ENCODE peak calls at places on chromosome 13, in seven cellular contexts. G is MV-4-11; Y is endothelial cell; M is stimulated activated CD4-positive, alpha-beta T cell treated with anti-CD3 and anti-CD28 coated beads, Interleukin-1b, Interleukin-23, amount 100 ng/mL, for 24 hours; P is type B pancreatic cell; Z is foreskin fibroblast; D is tibial nerve. K is an unnamed sample.

GRCh38 chr13:25169951-25170553 is 2.0 kb downstream of the AMER2 start:
- DNase-seq in D (no peak), G (no peak), Y (no peak), M (no peak), Z (no peak), P (no peak), K (no peak)

GRCh38 chr13:49308977-49309408 is 61.3 kb downstream of the CDADC1 start:
- DNase-seq in Y (no peak), G (no peak), P (no peak), D (no peak), M (no peak), Z (no peak), K (no peak)

GRCh38 chr13:37729876-37730275 is 131.3 kb upstream of the POSTN start:
- DNase-seq in M (no peak), Z (no peak), G (no peak), Y (no peak), D (no peak), P (no peak), K (no peak)

GRCh38 chr13:73254827-73255226 is 196.0 kb downstream of the KLF5 start:
- DNase-seq in M (no peak), P (no peak), Y (no peak), G (no peak), D (no peak), Z (no peak), K (no peak)

GRCh38 chr13:114256547-114256946 is 21.9 kb downstream of the CDC16 start:
- DNase-seq in G (peak), M (no peak), P (no peak), D (no peak), Z (no peak), Y (no peak), K (no peak)

GRCh38 chr13:38409771-38410170 is 60.1 kb downstream of the UFM1 start:
- DNase-seq in Z (no peak), G (no peak), D (no peak), P (no peak), M (no peak), Y (no peak), K (no peak)

GRCh38 chr13:68982961-68983619 is 1124.5 kb upstream of the ATXN8OS start:
- DNase-seq in G (no peak), Z (no peak), D (no peak), M (no peak), P (no peak), Y (no peak), K (no peak)

GRCh38 chr13:33353210-33353609 is 67.7 kb upstream of the STARD13 start:
- DNase-seq in G (peak), Y (no peak), P (no peak), M (no peak), D (peak), Z (no peak), K (no peak)

GRCh38 chr13:99164226-99164625 is 36.4 kb upstream of the UBAC2 start:
- DNase-seq in Z (no peak), G (no peak), Y (no peak), M (no peak), P (no peak), D (no peak), K (no peak)

GRCh38 chr13:26335158-26335557 is 81.2 kb downstream of the CDK8 start:
- DNase-seq in P (no peak), D (no peak), M (no peak), G (no peak), Z (no peak), Y (no peak), K (no peak)

GRCh38 chr13:110812111-110812868 is 98.8 kb downstream of the ING1 start:
- DNase-seq in P (no peak), Z (peak), M (no peak), G (no peak), Y (no peak), D (no peak), K (no peak)

GRCh38 chr13:24184265-24184841 is 23.8 kb downstream of the SPATA13 start:
- DNase-seq in G (no peak), P (no peak), D (no peak), Y (no peak), Z (no peak), M (no peak), K (no peak)

GRCh38 chr13:101626925-101627555 is 174.6 kb downstream of the ITGBL1 start:
- DNase-seq in Z (no peak), Y (no peak), D (no peak), M (no peak), G (peak), P (no peak), K (no peak)

GRCh38 chr13:93318538-93318937 is 91.9 kb downstream of the GPC6 start:
- DNase-seq in D (no peak), G (peak), Y (peak), P (no peak), Z (no peak), M (no peak), K (no peak)

GRCh38 chr13:64371461-64371860 is 2858.7 kb downstream of the PCDH9 start:
- DNase-seq in Y (no peak), Z (no peak), G (no peak), P (no peak), M (no peak), D (no peak), K (no peak)

GRCh38 chr13:42110410-42111155 is 62.1 kb downstream of the DGKH start:
- DNase-seq in P (no peak), D (no peak), G (peak), M (peak), Z (peak), Y (peak), K (peak)

GRCh38 chr13:43662976-43663375 is 123.8 kb downstream of the ENOX1 start:
- DNase-seq in P (no peak), Z (peak), G (no peak), D (no peak), Y (no peak), M (no peak), K (no peak)

GRCh38 chr13:34913040-34913439 is 29.0 kb upstream of the NBEA start:
- DNase-seq in Y (peak), M (no peak), P (no peak), G (no peak), D (no peak), Z (peak), K (no peak)

GRCh38 chr13:76860706-76861105 is 25.5 kb downstream of the KCTD12 start:
- DNase-seq in P (no peak), M (no peak), G (no peak), D (no peak), Y (no peak), Z (no peak), K (no peak)

GRCh38 chr13:110134801-110135200 is 172.2 kb downstream of the COL4A1 start:
- DNase-seq in Y (no peak), P (peak), G (peak), Z (no peak), M (no peak), D (no peak), K (no peak)

GRCh38 chr13:77398825-77399620 is 72.1 kb upstream of the MYCBP2 start:
- DNase-seq in Y (no peak), G (no peak), M (no peak), D (no peak), Z (peak), P (no peak), K (no peak)

GRCh38 chr13:83286737-83287136 is 595.5 kb downstream of the SLITRK1 start:
- DNase-seq in Y (no peak), Z (peak), D (no peak), G (no peak), P (no peak), M (no peak), K (no peak)

GRCh38 chr13:109998808-109999528 is 212.6 kb upstream of the IRS2 start:
- DNase-seq in Y (no peak), M (no peak), G (peak), D (no peak), Z (peak), P (no peak), K (no peak)

GRCh38 chr13:93079294-93079693 is 147.3 kb upstream of the GPC6 start:
- DNase-seq in Z (peak), G (no peak), P (no peak), M (no peak), D (no peak), Y (no peak), K (peak)

GRCh38 chr13:42071667-42072419 is 23.4 kb downstream of the DGKH start:
- DNase-seq in M (no peak), P (no peak), D (no peak), Z (no peak), Y (no peak), G (peak), K (peak)

GRCh38 chr13:66462187-66462586 is 767.9 kb downstream of the PCDH9 start:
- DNase-seq in P (no peak), Z (no peak), D (no peak), Y (no peak), M (no peak), G (peak), K (no peak)

GRCh38 chr13:49540552-49540951 is 44.8 kb downstream of the PHF11 start:
- DNase-seq in Y (no peak), M (no peak), P (no peak), G (peak), D (no peak), Z (peak), K (no peak)

GRCh38 chr13:112658807-112659206 is 31.0 kb upstream of the ATP11A start:
- DNase-seq in D (no peak), Y (no peak), P (no peak), G (no peak), Z (no peak), M (no peak), K (no peak)

GRCh38 chr13:98664924-98665637 is 87.4 kb downstream of the SLC15A1 start:
- DNase-seq in Z (no peak), G (no peak), M (no peak), Y (no peak), D (no peak), P (no peak), K (no peak)

GRCh38 chr13:44300895-44301638 is 72.6 kb upstream of the SERP2 start:
- DNase-seq in D (no peak), Z (peak), P (no peak), Y (no peak), M (no peak), G (peak), K (no peak)

GRCh38 chr13:31409678-31410356 is 210.0 kb downstream of the B3GLCT start:
- DNase-seq in M (no peak), G (peak), Z (peak), P (no peak), D (no peak), Y (no peak), K (no peak)

GRCh38 chr13:110869805-110870706 is 44.8 kb downstream of the ANKRD10 start:
- DNase-seq in D (peak), M (no peak), Y (peak), G (peak), Z (peak), P (peak), K (peak)

GRCh38 chr13:62096652-62097051 is 681.0 kb upstream of the PCDH20 start:
- DNase-seq in D (no peak), M (no peak), Z (no peak), Y (no peak), G (no peak), P (no peak), K (no peak)

GRCh38 chr13:50387124-50387581 is 371.9 kb downstream of the KCNRG start:
- DNase-seq in M (peak), D (peak), P (no peak), Z (peak), Y (no peak), G (peak), K (peak)

GRCh38 chr13:26508885-26509284 is 48.6 kb upstream of the WASF3 start:
- DNase-seq in Z (peak), G (no peak), D (peak), M (no peak), P (no peak), Y (no peak), K (no peak)

GRCh38 chr13:94683426-94683825 is 28.9 kb downstream of the SOX21 start:
- DNase-seq in Z (no peak), P (no peak), D (no peak), M (no peak), Y (no peak), G (no peak), K (no peak)

GRCh38 chr13:60696602-60697001 is 299.6 kb downstream of the TDRD3 start:
- DNase-seq in G (no peak), D (no peak), Y (no peak), Z (no peak), M (no peak), P (no peak), K (no peak)

GRCh38 chr13:29493796-29494195 is 101.7 kb downstream of the SLC7A1 start:
- DNase-seq in Y (no peak), P (no peak), Z (no peak), M (no peak), G (no peak), D (no peak), K (no peak)

K was measured in BE2C.